ENCODE peak calls at places on chromosomes 4 and X, in eight cellular contexts. T is NCI-H345; H is posterior cingulate gyrus; J is NCI-H1092 treated with DMSO at 0.1 percent for 48 hours; C is naive thymus-derived CD8-positive, alpha-beta T cell; L is RPMI7951; N is HL-60; W is RKO. I is an unnamed sample.

GRCh38 chrX:22037911-22038537 is 5.9 kb downstream of the PHEX start:
- DNase-seq in C (no peak), N (no peak), H (no peak), L (no peak), J (no peak), T (no peak), W (no peak), I (no peak)

GRCh38 chrX:53440101-53440500 is 5.9 kb upstream of the HSD17B10 start:
- DNase-seq in L (no peak), W (peak; percentile 51), N (peak; percentile 29), T (peak; percentile 33), J (peak; percentile 69), C (no peak), H (no peak), I (no peak)

GRCh38 chrX:17535229-17535628 is 160.2 kb downstream of the NHS start:
- DNase-seq in W (no peak), J (peak; percentile 4), L (no peak), T (no peak), C (no peak), H (no peak), N (peak; percentile 36), I (peak; percentile 18)

GRCh38 chr4:89797117-89797516 is 39.8 kb downstream of the SNCA start:
- DNase-seq in W (no peak), C (no peak), T (no peak), H (no peak), J (no peak), L (peak; percentile 22), N (no peak), I (peak; percentile 80)

GRCh38 chrX:10615931-10616780 is 4.2 kb downstream of the MID1 start:
- DNase-seq in L (peak; percentile 63), J (peak; percentile 56), C (no peak), H (peak; percentile 23), T (peak; percentile 10), N (peak; percentile 20), W (peak; percentile 65), I (no peak)

GRCh38 chr4:103075894-103076776 is at the start of gene SLC9B2:
- DNase-seq in W (peak; percentile 74), L (peak; percentile 66), H (peak; percentile 57), T (peak; percentile 45), N (peak; percentile 65), C (peak; percentile 37), J (peak; percentile 83), I (peak; percentile 60)

GRCh38 chr4:8434251-8435073 is 6.1 kb downstream of the ACOX3 start:
- DNase-seq in T (no peak), H (no peak), W (no peak), L (no peak), C (no peak), N (no peak), J (no peak), I (no peak)

GRCh38 chrX:104913348-104913747 is 307.1 kb downstream of the TEX13A start:
- DNase-seq in J (no peak), L (no peak), N (no peak), C (no peak), H (no peak), W (peak; percentile 47), T (no peak), I (peak; percentile 0)

GRCh38 chr4:164252286-164252685 is 501.6 kb upstream of the SMIM31 start:
- DNase-seq in H (peak; percentile 39), W (peak; percentile 42), T (no peak), C (no peak), N (no peak), J (no peak), L (no peak), I (peak; percentile 35)

GRCh38 chrX:53939127-53939526 is 105.1 kb downstream of the PHF8 start:
- DNase-seq in W (no peak), T (no peak), H (no peak), C (no peak), J (no peak), L (peak; percentile 8), N (peak; percentile 74), I (peak; percentile 1)

GRCh38 chr4:15778742-15779231 is 659 bp downstream of the CD38 start:
- DNase-seq in N (peak; percentile 85), T (peak; percentile 22), H (no peak), C (peak; percentile 38), L (peak; percentile 40), J (no peak), W (no peak), I (no peak)

GRCh38 chrX:3815896-3816664 is 102.6 kb upstream of the PRKX start:
- DNase-seq in L (peak; percentile 51), N (peak; percentile 68), C (peak; percentile 10), W (peak; percentile 75), T (peak; percentile 69), J (peak; percentile 51), H (no peak), I (peak; percentile 23)

GRCh38 chr4:138938371-138938699 is 77.2 kb upstream of the NOCT start:
- DNase-seq in W (peak; percentile 62), L (peak; percentile 41), C (no peak), H (no peak), J (peak; percentile 70), T (peak; percentile 11), N (peak; percentile 34), I (peak; percentile 47)

GRCh38 chr4:54716478-54717065 is 58.8 kb downstream of the KIT start:
- DNase-seq in T (no peak), J (no peak), C (no peak), N (no peak), H (no peak), W (no peak), L (no peak), I (no peak)

GRCh38 chr4:140448162-140448561 is 20.7 kb upstream of the CLGN start:
- DNase-seq in H (no peak), T (no peak), J (no peak), C (no peak), N (no peak), W (no peak), L (no peak), I (no peak)

GRCh38 chr4:53676402-53676871 is 85.2 kb upstream of the LNX1 start:
- DNase-seq in N (no peak), T (no peak), H (no peak), W (no peak), L (peak; percentile 61), C (no peak), J (no peak), I (no peak)

GRCh38 chr4:27048350-27049100 is 187.9 kb downstream of the STIM2 start:
- DNase-seq in L (peak; percentile 13), T (peak; percentile 37), C (no peak), N (no peak), W (peak; percentile 56), H (no peak), J (peak; percentile 68), I (peak; percentile 43)

GRCh38 chr4:10354746-10355145 is 102.5 kb downstream of the ZNF518B start:
- DNase-seq in W (no peak), T (peak; percentile 88), N (no peak), J (no peak), L (no peak), H (no peak), C (no peak), I (no peak)

GRCh38 chr4:159296061-159296460 is 193.2 kb downstream of the RAPGEF2 start:
- DNase-seq in T (no peak), C (no peak), H (no peak), N (no peak), L (peak; percentile 50), J (no peak), W (peak; percentile 56), I (peak; percentile 62)

GRCh38 chrX:100817340-100817739 is 2.9 kb upstream of the CSTF2 start:
- DNase-seq in T (no peak), L (no peak), J (no peak), N (no peak), C (no peak), W (no peak), H (no peak), I (no peak)

GRCh38 chr4:175290401-175290800 is 372.2 kb downstream of the ADAM29 start:
- DNase-seq in H (no peak), N (no peak), L (no peak), C (no peak), T (no peak), W (no peak), J (no peak), I (peak; percentile 40)

GRCh38 chr4:123398151-123398802 is 1.7 kb downstream of the SPRY1 start:
- DNase-seq in T (peak; percentile 57), C (peak; percentile 58), H (peak; percentile 44), N (peak; percentile 69), L (peak; percentile 62), J (peak; percentile 70), W (peak; percentile 72), I (peak; percentile 35)

GRCh38 chrX:154490021-154490413 is 412 bp downstream of the SLC10A3 start:
- DNase-seq in T (no peak), L (peak; percentile 74), H (no peak), J (peak; percentile 31), C (no peak), N (peak; percentile 13), W (peak; percentile 68), I (peak; percentile 55)

GRCh38 chr4:154254999-154255398 is 236.6 kb downstream of the DCHS2 start:
- DNase-seq in H (no peak), N (no peak), J (no peak), C (no peak), W (peak; percentile 14), T (no peak), L (no peak), I (no peak)

GRCh38 chr4:128310266-128310697 is 22.7 kb upstream of the PGRMC2 start:
- DNase-seq in W (no peak), N (no peak), J (peak; percentile 61), C (no peak), H (no peak), L (peak; percentile 72), T (no peak), I (no peak)

GRCh38 chr4:74640111-74640903 is 154.0 kb downstream of the BTC start:
- DNase-seq in J (no peak), H (no peak), C (no peak), N (no peak), T (no peak), L (peak; percentile 74), W (no peak), I (peak; percentile 46)

GRCh38 chrX:43973249-43973672 is at the start of gene NDP:
- DNase-seq in J (peak; percentile 6), C (no peak), T (no peak), N (no peak), W (no peak), L (peak; percentile 21), H (no peak), I (no peak)

GRCh38 chr4:4555916-4556315 is 14.1 kb upstream of the STX18 start:
- DNase-seq in T (no peak), C (no peak), W (no peak), J (no peak), H (no peak), N (no peak), L (peak; percentile 67), I (peak; percentile 63)

GRCh38 chr4:24772061-24772705 is 23.2 kb upstream of the SOD3 start:
- DNase-seq in H (no peak), N (no peak), T (no peak), J (no peak), L (peak; percentile 24), W (no peak), C (no peak), I (no peak)

GRCh38 chr4:154928640-154929257 is 147.7 kb downstream of the RBM46 start:
- DNase-seq in H (no peak), J (no peak), C (no peak), N (no peak), T (no peak), L (peak; percentile 18), W (peak; percentile 39), I (peak; percentile 8)

GRCh38 chr4:188941524-188942109 is 802.4 kb downstream of the TRIML1 start:
- DNase-seq in J (no peak), H (no peak), T (no peak), N (no peak), C (no peak), L (peak; percentile 97), W (peak; percentile 86), I (peak; percentile 98)

GRCh38 chr4:182578402-182578801 is 335.2 kb downstream of the TENM3 start:
- DNase-seq in J (no peak), L (peak; percentile 62), W (peak; percentile 88), N (no peak), H (no peak), T (no peak), C (no peak), I (peak; percentile 88)

GRCh38 chrX:48465336-48465933 is 4.6 kb downstream of the SLC38A5 start:
- DNase-seq in J (no peak), H (no peak), T (no peak), L (peak; percentile 98), N (no peak), W (peak; percentile 93), C (no peak), I (peak; percentile 71)

GRCh38 chrX:36856849-36857248 is 151.3 kb upstream of the FAM47C start:
- DNase-seq in L (peak; percentile 0), H (no peak), N (no peak), C (no peak), W (peak; percentile 33), J (no peak), T (no peak), I (no peak)